ENCODE peak calls at places on chromosomes 16 and 17, in five cellular contexts. One of them, this sample, is unnamed. For H3K4me1, the result is how much of the 10 kb centered on the place peaks cover.

GRCh38 chr16:89476379-89476778 is 14.0 kb downstream of the ANKRD11 start:
- DNase-seq in HCT116: no peak
- DNase-seq in endothelial cell of umbilical vein: no peak
- DNase-seq in heart right ventricle: no peak
- DNase-seq in IMR-90: no peak
- DNase-seq in this sample: no peak

GRCh38 chr16:22203091-22203490 is 3.0 kb upstream of the EEF2K start:
- DNase-seq in HCT116: no peak
- DNase-seq in endothelial cell of umbilical vein: no peak
- DNase-seq in heart right ventricle: no peak
- DNase-seq in IMR-90: no peak
- DNase-seq in this sample: no peak

GRCh38 chr17:80970044-80970761 is 21.4 kb upstream of the CHMP6 start:
- DNase-seq in HCT116: no peak
- DNase-seq in endothelial cell of umbilical vein: no peak
- DNase-seq in heart right ventricle: peak
- DNase-seq in IMR-90: no peak
- DNase-seq in this sample: peak

GRCh38 chr17:58047751-58048150 is 35.5 kb upstream of the DYNLL2 start:
- DNase-seq in HCT116: no peak
- DNase-seq in endothelial cell of umbilical vein: no peak
- DNase-seq in heart right ventricle: no peak
- DNase-seq in IMR-90: no peak
- DNase-seq in this sample: no peak

GRCh38 chr16:1548234-1548633 is 14.8 kb downstream of the TMEM204 start:
- DNase-seq in HCT116: no peak
- DNase-seq in endothelial cell of umbilical vein: peak
- DNase-seq in heart right ventricle: no peak
- DNase-seq in IMR-90: no peak
- DNase-seq in this sample: no peak

GRCh38 chr16:27969574-27969973 is 93.9 kb downstream of the GSG1L start:
- DNase-seq in HCT116: no peak
- DNase-seq in endothelial cell of umbilical vein: no peak
- DNase-seq in heart right ventricle: no peak
- DNase-seq in IMR-90: peak
- DNase-seq in this sample: no peak

GRCh38 chr17:21460358-21460757 is 84.2 kb downstream of the KCNJ12 start:
- DNase-seq in HCT116: no peak
- DNase-seq in endothelial cell of umbilical vein: peak
- DNase-seq in heart right ventricle: no peak
- DNase-seq in IMR-90: peak
- DNase-seq in this sample: no peak

GRCh38 chr16:9286930-9287329 is 195.5 kb downstream of the HAPSTR1 start:
- DNase-seq in HCT116: no peak
- DNase-seq in endothelial cell of umbilical vein: no peak
- DNase-seq in heart right ventricle: no peak
- DNase-seq in IMR-90: no peak
- DNase-seq in this sample: peak

GRCh38 chr17:12627177-12627629 is 38.5 kb upstream of the MYOCD start:
- DNase-seq in HCT116: no peak
- DNase-seq in endothelial cell of umbilical vein: no peak
- DNase-seq in heart right ventricle: no peak
- DNase-seq in IMR-90: peak
- DNase-seq in this sample: no peak

GRCh38 chr16:55264949-55265348 is 59.1 kb upstream of the IRX6 start:
- DNase-seq in HCT116: no peak
- DNase-seq in endothelial cell of umbilical vein: no peak
- DNase-seq in heart right ventricle: no peak
- DNase-seq in IMR-90: no peak
- DNase-seq in this sample: no peak

GRCh38 chr16:71409038-71409775 is 32.6 kb downstream of the TLE7 start:
- DNase-seq in HCT116: no peak
- DNase-seq in endothelial cell of umbilical vein: no peak
- DNase-seq in heart right ventricle: no peak
- DNase-seq in IMR-90: no peak
- DNase-seq in this sample: no peak

GRCh38 chr17:38705803-38706624 is 941 bp downstream of the MLLT6 start:
- DNase-seq in HCT116: no peak
- DNase-seq in endothelial cell of umbilical vein: peak
- DNase-seq in heart right ventricle: peak
- DNase-seq in IMR-90: no peak
- DNase-seq in this sample: no peak

GRCh38 chr16:73956592-73957495 is 339.8 kb upstream of the PSMD7 start:
- DNase-seq in HCT116: peak
- DNase-seq in endothelial cell of umbilical vein: peak
- DNase-seq in heart right ventricle: peak
- DNase-seq in IMR-90: peak
- DNase-seq in this sample: peak

GRCh38 chr16:22897184-22897583 is 83.2 kb downstream of the HS3ST2 start:
- DNase-seq in HCT116: no peak
- DNase-seq in endothelial cell of umbilical vein: no peak
- DNase-seq in heart right ventricle: no peak
- DNase-seq in IMR-90: no peak
- DNase-seq in this sample: no peak

GRCh38 chr16:50653633-50654524 is 27.2 kb downstream of the SNX20 start:
- DNase-seq in HCT116: no peak
- DNase-seq in endothelial cell of umbilical vein: no peak
- DNase-seq in heart right ventricle: no peak
- DNase-seq in IMR-90: no peak
- DNase-seq in this sample: no peak

DNA sequence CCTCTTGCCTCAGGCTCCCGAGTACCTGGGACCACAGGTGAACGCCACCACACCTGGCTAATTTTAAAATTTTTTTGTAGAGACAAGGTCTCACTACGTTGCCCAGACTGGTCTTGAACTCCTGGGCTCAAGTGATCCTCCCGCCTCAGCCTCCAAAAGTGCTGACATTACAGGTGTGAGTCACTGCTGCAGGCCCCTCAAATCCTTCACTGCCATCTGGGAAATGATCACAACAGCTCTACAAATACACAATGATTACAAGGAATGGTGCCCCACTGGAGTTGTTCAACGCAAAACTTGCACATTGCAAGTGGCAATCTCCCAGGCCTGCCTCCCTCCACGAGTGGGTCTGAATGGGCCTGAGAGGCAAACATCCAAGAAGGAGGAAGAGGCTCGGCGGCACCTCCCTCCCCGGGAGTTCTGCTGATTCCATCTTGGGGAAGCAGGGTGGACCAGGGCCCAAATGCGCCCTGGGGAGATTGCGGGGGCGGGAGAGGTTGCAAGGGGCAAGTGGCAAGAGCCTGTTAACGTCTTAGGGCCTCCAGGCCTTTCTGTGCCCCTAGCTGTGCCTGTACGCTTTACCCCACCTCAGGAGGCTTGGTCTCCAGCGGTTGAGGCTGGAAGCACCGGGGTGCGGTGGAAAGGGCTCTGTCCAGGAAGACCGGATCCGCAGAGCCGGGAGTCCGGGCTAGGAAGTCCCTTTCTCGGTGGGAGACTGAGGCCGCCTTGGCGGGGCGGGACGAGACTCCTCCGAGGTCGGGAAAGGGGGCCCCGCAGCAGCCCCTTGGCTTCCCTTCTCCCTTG is 656 bp upstream of the IGFBP4 start:
- DNase-seq in HCT116: no peak
- DNase-seq in endothelial cell of umbilical vein: peak
- DNase-seq in heart right ventricle: peak
- DNase-seq in IMR-90: peak
- DNase-seq in this sample: no peak
- H3K4me3 ChIP-seq in HCT116: no peak
- H3K4me3 ChIP-seq in endothelial cell of umbilical vein: peak
- H3K4me3 ChIP-seq in heart right ventricle: peak
- H3K4me3 ChIP-seq in IMR-90: peak
- H3K4me3 ChIP-seq in this sample: peak

DNA sequence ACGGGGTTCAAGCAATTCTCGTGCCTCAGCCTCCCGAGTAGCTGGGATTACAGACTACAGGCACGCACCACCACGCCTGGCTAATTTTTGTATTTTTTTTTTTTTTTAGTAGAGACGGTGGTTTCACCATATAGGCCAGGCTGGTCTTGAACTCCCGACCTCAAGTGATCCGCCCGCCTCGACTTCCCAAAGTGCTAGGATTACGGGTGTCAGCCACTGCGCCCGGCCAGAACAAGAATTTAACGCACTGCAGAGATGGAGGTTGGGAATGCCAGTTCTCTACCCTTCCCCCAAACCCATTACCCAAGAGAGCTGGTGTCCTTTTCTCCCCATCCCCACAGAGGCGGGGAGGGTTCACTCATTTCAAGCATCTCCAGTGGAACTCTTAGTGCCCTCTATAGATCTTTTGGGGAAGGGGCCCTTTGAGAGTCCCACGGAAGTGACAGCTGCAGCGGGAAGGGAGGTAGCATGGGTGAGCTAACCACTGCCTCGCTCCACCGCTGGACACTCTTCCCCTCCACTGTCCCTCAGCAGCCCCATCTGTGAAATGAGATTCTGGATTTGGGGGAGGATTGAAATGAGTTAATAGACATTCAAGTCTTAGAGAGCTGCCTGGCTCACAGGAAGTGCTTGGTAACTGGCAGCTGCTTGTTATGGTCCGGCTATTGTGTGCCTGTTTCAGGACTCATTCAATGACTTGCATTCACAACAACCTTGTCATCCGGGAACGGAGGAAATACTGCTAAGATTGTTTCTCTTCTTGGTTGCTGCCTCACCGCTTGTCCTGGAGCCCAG is 3.5 kb upstream of the UBALD2 start:
- DNase-seq in HCT116: no peak
- DNase-seq in endothelial cell of umbilical vein: peak
- DNase-seq in heart right ventricle: no peak
- DNase-seq in IMR-90: peak
- DNase-seq in this sample: no peak
- H3K4me1 ChIP-seq in HCT116: under half
- H3K4me1 ChIP-seq in endothelial cell of umbilical vein: under half
- H3K4me1 ChIP-seq in heart right ventricle: under half
- H3K4me1 ChIP-seq in IMR-90: under half
- H3K4me1 ChIP-seq in this sample: half or more

GRCh38 chr16:3003582-3004270 is 9.0 kb upstream of the CLDN9 start:
- DNase-seq in HCT116: peak
- DNase-seq in endothelial cell of umbilical vein: peak
- DNase-seq in heart right ventricle: peak
- DNase-seq in IMR-90: peak
- DNase-seq in this sample: peak
- H3K4me3 ChIP-seq in HCT116: peak
- H3K4me3 ChIP-seq in endothelial cell of umbilical vein: no peak
- H3K4me3 ChIP-seq in heart right ventricle: peak
- H3K4me3 ChIP-seq in IMR-90: peak
- H3K4me3 ChIP-seq in this sample: peak

GRCh38 chr17:29622337-29623282 is at the start of gene CORO6:
- DNase-seq in HCT116: no peak
- DNase-seq in endothelial cell of umbilical vein: peak
- DNase-seq in heart right ventricle: peak
- DNase-seq in IMR-90: peak
- DNase-seq in this sample: peak
- H3K4me1 ChIP-seq in HCT116: half or more
- H3K4me1 ChIP-seq in endothelial cell of umbilical vein: under half
- H3K4me1 ChIP-seq in heart right ventricle: under half
- H3K4me1 ChIP-seq in IMR-90: under half
- H3K4me1 ChIP-seq in this sample: under half

GRCh38 chr17:64063766-64064224 is 43.4 kb upstream of the ICAM2 start:
- DNase-seq in HCT116: no peak
- DNase-seq in endothelial cell of umbilical vein: peak
- DNase-seq in heart right ventricle: peak
- DNase-seq in IMR-90: peak
- DNase-seq in this sample: peak
- H3K4me3 ChIP-seq in HCT116: no peak
- H3K4me3 ChIP-seq in endothelial cell of umbilical vein: no peak
- H3K4me3 ChIP-seq in heart right ventricle: no peak
- H3K4me3 ChIP-seq in IMR-90: no peak
- H3K4me3 ChIP-seq in this sample: no peak

GRCh38 chr17:78726471-78727010 is 55.5 kb downstream of the CYTH1 start:
- DNase-seq in HCT116: no peak
- DNase-seq in endothelial cell of umbilical vein: no peak
- DNase-seq in heart right ventricle: no peak
- DNase-seq in IMR-90: no peak
- DNase-seq in this sample: no peak
- H3K4me1 ChIP-seq in HCT116: under half
- H3K4me1 ChIP-seq in endothelial cell of umbilical vein: under half
- H3K4me1 ChIP-seq in heart right ventricle: half or more
- H3K4me1 ChIP-seq in IMR-90: under half
- H3K4me1 ChIP-seq in this sample: under half

GRCh38 chr17:82373731-82374625 is 2.4 kb downstream of the UTS2R start:
- DNase-seq in HCT116: no peak
- DNase-seq in endothelial cell of umbilical vein: no peak
- DNase-seq in heart right ventricle: no peak
- DNase-seq in IMR-90: no peak
- DNase-seq in this sample: no peak

GRCh38 chr17:82370471-82371332 is 863 bp upstream of the UTS2R start:
- DNase-seq in HCT116: no peak
- DNase-seq in endothelial cell of umbilical vein: no peak
- DNase-seq in heart right ventricle: no peak
- DNase-seq in IMR-90: no peak
- DNase-seq in this sample: no peak

GRCh38 chr17:82371333-82372062 is at the start of gene UTS2R:
- DNase-seq in HCT116: no peak
- DNase-seq in endothelial cell of umbilical vein: no peak
- DNase-seq in heart right ventricle: no peak
- DNase-seq in IMR-90: no peak
- DNase-seq in this sample: no peak

GRCh38 chr17:82372591-82373452 is 1.3 kb downstream of the UTS2R start:
- DNase-seq in HCT116: no peak
- DNase-seq in endothelial cell of umbilical vein: no peak
- DNase-seq in heart right ventricle: no peak
- DNase-seq in IMR-90: no peak
- DNase-seq in this sample: no peak

DNA sequence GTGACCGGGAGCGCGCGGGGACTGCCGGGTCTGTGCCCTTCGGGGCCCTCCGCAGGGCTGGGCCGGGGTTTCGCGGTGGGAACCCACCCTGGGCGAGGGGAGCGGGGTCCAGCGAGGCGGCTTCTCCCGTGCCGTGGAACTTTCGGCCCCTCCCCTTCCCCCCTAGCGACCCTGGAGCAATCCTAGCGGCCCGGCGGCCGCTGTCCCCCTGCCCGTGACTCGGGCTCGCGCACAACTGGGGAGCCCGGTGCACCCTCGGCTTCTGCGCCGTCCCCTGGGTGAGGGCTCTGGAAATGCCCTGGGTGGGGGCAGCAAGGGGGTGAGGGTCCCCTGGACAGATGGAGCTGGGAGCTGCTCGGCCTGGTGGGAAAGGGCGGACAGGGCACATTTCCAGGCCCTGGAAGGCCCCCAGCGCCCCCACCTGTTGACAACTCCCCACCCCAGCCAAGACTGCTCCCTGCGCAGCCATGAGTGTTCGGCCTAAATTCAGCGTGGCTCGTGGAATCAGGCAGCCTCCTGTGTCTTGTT is 562 bp downstream of the UTS2R start:
- DNase-seq in HCT116: no peak
- DNase-seq in endothelial cell of umbilical vein: no peak
- DNase-seq in heart right ventricle: no peak
- DNase-seq in IMR-90: no peak
- DNase-seq in this sample: no peak
- H3K4me3 ChIP-seq in HCT116: no peak
- H3K4me3 ChIP-seq in endothelial cell of umbilical vein: no peak
- H3K4me3 ChIP-seq in heart right ventricle: peak
- H3K4me3 ChIP-seq in IMR-90: no peak
- H3K4me3 ChIP-seq in this sample: no peak